ENCODE peak calls at places on chromosomes 4 and X, in five cellular contexts. M is RWPE1, P is AG04450, X is fibroblast of pulmonary artery, I is breast epithelium. B is an unnamed sample.

GRCh38 chr4:156976147-156976546 is 4.5 kb upstream of the PDGFC start:
- DNase-seq in X (peak; percentile 86), M (no peak), P (peak; percentile 57), I (no peak), B (no peak)

GRCh38 chr4:152072886-152073285 is 312.1 kb upstream of the GATB start:
- DNase-seq in I (no peak), M (no peak), P (no peak), X (no peak), B (no peak)

GRCh38 chrX:154489182-154489581 is 1.2 kb downstream of the SLC10A3 start:
- DNase-seq in M (no peak), X (no peak), I (no peak), P (no peak), B (no peak)

GRCh38 chr4:114017120-114017917 is 37.9 kb upstream of the ARSJ start:
- DNase-seq in M (no peak), P (no peak), I (no peak), X (no peak), B (no peak)

GRCh38 chr4:10079951-10080873 is 36.4 kb downstream of the WDR1 start:
- DNase-seq in X (no peak), P (no peak), I (no peak), M (no peak), B (peak; percentile 19)

GRCh38 chrX:101078716-101079115 is at the start of gene TMEM35A:
- DNase-seq in X (peak; percentile 45), I (no peak), M (no peak), P (peak; percentile 7), B (no peak)

GRCh38 chr4:4694296-4694772 is 152.5 kb upstream of the STX18 start:
- DNase-seq in M (no peak), P (no peak), I (no peak), X (no peak), B (no peak)

GRCh38 chr4:109998867-109999303 is 86.2 kb downstream of the EGF start:
- DNase-seq in X (peak; percentile 76), I (no peak), P (peak; percentile 11), M (peak; percentile 53), B (peak; percentile 67)

GRCh38 chr4:6773106-6773505 is 9.4 kb upstream of the KIAA0232 start:
- DNase-seq in M (no peak), X (no peak), I (peak; percentile 81), P (no peak), B (no peak)

GRCh38 chr4:105555409-105555808 is 3.0 kb downstream of the ARHGEF38 start:
- DNase-seq in P (no peak), I (no peak), M (no peak), X (no peak), B (no peak)

GRCh38 chr4:112946127-112946526 is 103.3 kb upstream of the ANK2 start:
- DNase-seq in I (no peak), P (no peak), X (no peak), M (no peak), B (no peak)
- TF ChIP-seq CTCF in I (no peak), P (no peak), X (no peak), M (no peak), B (no peak)

DNA sequence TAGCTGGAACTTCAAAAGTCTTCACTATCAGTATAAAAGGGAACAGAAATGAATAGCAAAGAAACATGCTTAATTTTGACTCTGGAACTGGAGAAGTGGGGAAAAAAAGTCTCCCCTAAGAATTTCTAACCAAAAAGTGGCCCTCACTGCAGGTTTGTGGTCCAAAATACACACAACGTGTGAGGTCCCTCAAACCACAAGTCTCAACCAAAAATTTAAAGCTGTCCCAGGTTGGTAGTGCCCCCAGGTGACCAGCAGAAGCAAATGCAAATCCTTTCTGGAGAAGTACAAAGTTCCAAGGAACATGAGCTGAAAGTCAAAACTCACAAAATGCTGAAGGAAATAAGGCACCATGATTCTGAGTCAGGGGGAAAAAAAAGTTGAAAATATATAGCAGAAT is 23.6 kb upstream of the VAMP7 start:
- DNase-seq in I (no peak), M (no peak), P (no peak), X (peak; percentile 13), B (no peak)
- TF ChIP-seq CTCF in I (no peak), M (peak; percentile 13), P (peak; percentile 28), X (peak; percentile 29), B (peak; percentile 17)

GRCh38 chr4:54386693-54387092 is 157.6 kb downstream of the PDGFRA start:
- DNase-seq in P (no peak), M (no peak), X (no peak), I (no peak), B (no peak)

GRCh38 chr4:54382623-54383022 is 153.5 kb downstream of the PDGFRA start:
- DNase-seq in P (no peak), I (no peak), X (no peak), M (no peak), B (no peak)

GRCh38 chr4:54386270-54386669 is 157.2 kb downstream of the PDGFRA start:
- DNase-seq in X (no peak), P (no peak), M (no peak), I (no peak), B (no peak)

GRCh38 chr4:54384152-54384551 is 155.1 kb downstream of the PDGFRA start:
- DNase-seq in M (no peak), I (no peak), X (no peak), P (no peak), B (no peak)

DNA sequence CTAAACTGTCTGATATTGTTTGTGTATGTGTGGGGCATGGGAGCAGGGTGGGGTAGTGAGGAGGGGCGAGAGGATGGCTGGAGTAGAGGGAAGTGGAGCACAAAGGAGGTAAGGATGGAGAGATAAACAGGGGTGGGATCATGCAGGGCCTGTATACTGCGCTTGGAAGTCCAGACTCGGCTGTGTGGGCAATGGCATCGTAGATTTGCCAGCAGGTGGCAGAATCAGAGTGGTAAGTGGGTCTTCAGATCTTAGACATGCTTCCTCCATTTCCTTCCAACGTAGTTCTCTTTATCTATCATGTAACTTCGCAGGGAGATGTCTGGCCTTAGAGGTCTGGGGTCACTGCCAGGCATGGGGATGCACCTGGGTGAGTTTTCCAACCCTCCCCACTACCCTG is 155.5 kb downstream of the PDGFRA start:
- DNase-seq in I (peak; percentile 19), X (peak; percentile 57), P (no peak), M (peak; percentile 13), B (no peak)
- TF ChIP-seq CTCF in I (no peak), X (peak; percentile 47), P (peak; percentile 35), M (no peak), B (peak; percentile 18)

GRCh38 chr4:182917182-182918043 is at the start of gene DCTD:
- DNase-seq in M (peak; percentile 59), P (no peak), X (peak; percentile 67), I (peak; percentile 40), B (peak; percentile 88)
- TF ChIP-seq CTCF in M (peak; percentile 44), P (peak; percentile 48), X (peak; percentile 32), I (no peak), B (peak; percentile 31)

GRCh38 chr4:17577660-17578481 is 873 bp downstream of the LAP3 start:
- DNase-seq in P (no peak), M (no peak), I (peak; percentile 31), X (peak; percentile 7), B (peak; percentile 29)
- TF ChIP-seq CTCF in P (peak; percentile 5), M (no peak), I (no peak), X (no peak), B (no peak)

DNA sequence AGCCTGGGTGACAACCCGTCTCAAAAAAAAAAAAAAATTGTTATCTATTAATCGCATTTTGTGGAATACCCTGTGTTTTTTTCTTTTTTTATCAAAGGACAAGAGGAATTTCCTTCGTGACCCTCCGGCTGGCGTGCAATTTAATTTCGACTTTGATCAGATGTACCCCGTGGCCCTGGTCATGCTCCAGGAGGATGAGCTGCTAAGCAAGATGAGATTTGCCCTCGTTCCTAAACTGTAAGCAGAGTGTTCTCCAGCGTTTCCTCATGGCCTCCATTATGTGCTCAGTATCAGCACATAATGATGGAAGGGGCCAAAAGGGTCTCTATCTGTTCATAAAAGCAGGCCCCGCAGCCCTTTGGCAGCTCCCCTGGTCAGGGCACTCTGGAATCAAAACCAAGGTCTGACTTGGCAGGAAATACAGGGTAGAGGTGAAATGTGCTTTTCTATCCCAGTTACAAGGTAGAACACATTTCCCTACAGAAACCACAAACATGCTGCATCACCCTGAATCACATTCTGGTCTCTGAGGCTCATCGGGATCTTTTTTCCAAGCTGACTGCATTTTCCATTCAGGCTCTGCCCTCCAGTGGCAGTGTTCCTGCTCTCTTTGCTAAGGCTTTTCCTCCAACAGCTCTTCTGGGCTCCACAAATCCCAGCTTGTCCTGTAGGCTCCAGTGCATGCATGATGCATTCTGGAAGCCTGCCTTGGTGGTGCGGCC is 24.4 kb downstream of the SYAP1 start:
- DNase-seq in I (no peak), P (peak; percentile 49), X (peak; percentile 63), M (peak; percentile 2), B (no peak)
- TF ChIP-seq CTCF in I (no peak), P (peak; percentile 49), X (peak; percentile 24), M (no peak), B (no peak)

B was measured in GM13976.